ENCODE peak calls at places on chromosome 17, in nine cellular contexts. J is fibroblast of lung, Y is choroid plexus epithelial cell, F is adrenal gland, Z is uterus, R is PC-3, Q is spleen, A is cardiac muscle cell, E is BJ. X is an unnamed sample.

GRCh38 chr17:78369791-78370381 is 8.6 kb upstream of the PGS1 start:
- DNase-seq in J (no peak), Y (no peak), F (no peak), Z (no peak), R (no peak), Q (peak; percentile 58), A (peak; percentile 28), E (no peak), X (no peak)

GRCh38 chr17:30244853-30245385 is 9.4 kb upstream of the SLC6A4 start:
- DNase-seq in J (peak; percentile 71), Y (peak; percentile 37), F (no peak), Z (no peak), R (peak; percentile 50), Q (peak; percentile 14), A (no peak), E (peak; percentile 53), X (no peak)

GRCh38 chr17:30969989-30970680 is 704 bp upstream of the RNF135 start:
- DNase-seq in J (no peak), Y (peak; percentile 18), F (peak; percentile 55), Z (peak; percentile 23), R (peak; percentile 53), Q (no peak), A (peak; percentile 23), E (no peak), X (peak; percentile 33)

GRCh38 chr17:79281803-79282202 is 207.2 kb downstream of the ENGASE start:
- DNase-seq in J (no peak), Y (no peak), F (no peak), Z (no peak), R (no peak), Q (no peak), A (no peak), E (no peak), X (no peak)

GRCh38 chr17:45382982-45383381 is 49.7 kb downstream of the ARHGAP27 start:
- DNase-seq in J (no peak), Y (no peak), F (no peak), Z (no peak), R (no peak), Q (no peak), A (no peak), E (no peak), X (no peak)

GRCh38 chr17:73278465-73279453 is 17.1 kb upstream of the CPSF4L start:
- DNase-seq in J (peak; percentile 13), Y (no peak), F (peak; percentile 93), Z (peak; percentile 63), R (peak; percentile 27), Q (no peak), A (peak; percentile 42), E (no peak), X (no peak)

GRCh38 chr17:4967539-4968165 is at the start of gene SPAG7:
- DNase-seq in J (peak; percentile 97), Y (peak; percentile 99), F (peak; percentile 98), Z (peak; percentile 97), R (peak; percentile 88), Q (peak; percentile 99), A (peak; percentile 99), E (peak; percentile 83), X (peak; percentile 93)

GRCh38 chr17:35612924-35613521 is 25.9 kb downstream of the AP2B1 start:
- DNase-seq in J (peak; percentile 33), Y (peak; percentile 83), F (peak; percentile 84), Z (no peak), R (peak; percentile 48), Q (no peak), A (peak; percentile 73), E (no peak), X (peak; percentile 39)

GRCh38 chr17:65154770-65155589 is 17.8 kb downstream of the RGS9 start:
- DNase-seq in J (peak; percentile 26), Y (peak; percentile 75), F (no peak), Z (no peak), R (peak; percentile 88), Q (no peak), A (no peak), E (no peak), X (no peak)

GRCh38 chr17:58289869-58290268 is 9.1 kb upstream of the MPO start:
- DNase-seq in J (no peak), Y (no peak), F (no peak), Z (no peak), R (peak; percentile 75), Q (no peak), A (no peak), E (no peak), X (no peak)

GRCh38 chr17:31089461-31089860 is 5.3 kb upstream of the NF1 start:
- DNase-seq in J (no peak), Y (no peak), F (no peak), Z (no peak), R (no peak), Q (no peak), A (no peak), E (no peak), X (no peak)

GRCh38 chr17:62150471-62150870 is 85.4 kb upstream of the MED13 start:
- DNase-seq in J (no peak), Y (no peak), F (no peak), Z (no peak), R (no peak), Q (no peak), A (no peak), E (no peak), X (no peak)

GRCh38 chr17:1082579-1082978 is 85.7 kb downstream of the TIMM22 start:
- DNase-seq in J (peak; percentile 83), Y (no peak), F (peak; percentile 83), Z (no peak), R (peak; percentile 88), Q (no peak), A (peak; percentile 54), E (no peak), X (no peak)

GRCh38 chr17:32136856-32137255 is 5.4 kb upstream of the RHOT1 start:
- DNase-seq in J (no peak), Y (no peak), F (no peak), Z (no peak), R (no peak), Q (no peak), A (peak; percentile 17), E (no peak), X (no peak)

GRCh38 chr17:41532947-41533570 is 5.0 kb upstream of the KRT19 start:
- DNase-seq in J (no peak), Y (no peak), F (no peak), Z (no peak), R (no peak), Q (no peak), A (no peak), E (no peak), X (no peak)

GRCh38 chr17:71993363-71993762 is 127.5 kb upstream of the SOX9 start:
- DNase-seq in J (no peak), Y (no peak), F (no peak), Z (no peak), R (no peak), Q (no peak), A (no peak), E (no peak), X (no peak)

GRCh38 chr17:5078106-5079028 is at the start of gene ZFP3:
- DNase-seq in J (peak; percentile 87), Y (peak; percentile 81), F (peak; percentile 91), Z (peak; percentile 78), R (peak; percentile 52), Q (peak; percentile 97), A (peak; percentile 87), E (peak; percentile 23), X (peak; percentile 64)

GRCh38 chr17:79927136-79927661 is 88.0 kb upstream of the CBX4 start:
- DNase-seq in J (no peak), Y (no peak), F (no peak), Z (no peak), R (no peak), Q (no peak), A (no peak), E (no peak), X (no peak)

GRCh38 chr17:2855063-2855600 is 58.9 kb downstream of the RAP1GAP2 start:
- DNase-seq in J (peak; percentile 16), Y (no peak), F (no peak), Z (no peak), R (peak; percentile 42), Q (no peak), A (no peak), E (no peak), X (no peak)

GRCh38 chr17:16287563-16288027 is 65.7 kb downstream of the CENPV start:
- DNase-seq in J (peak; percentile 91), Y (peak; percentile 90), F (peak; percentile 57), Z (no peak), R (peak; percentile 55), Q (no peak), A (peak; percentile 91), E (peak; percentile 35), X (no peak)

GRCh38 chr17:16286947-16287562 is 66.2 kb downstream of the CENPV start:
- DNase-seq in J (no peak), Y (peak; percentile 43), F (no peak), Z (peak; percentile 40), R (no peak), Q (peak; percentile 91), A (peak; percentile 73), E (no peak), X (no peak)

GRCh38 chr17:16285646-16286008 is 67.6 kb downstream of the CENPV start:
- DNase-seq in J (no peak), Y (no peak), F (no peak), Z (no peak), R (no peak), Q (no peak), A (no peak), E (no peak), X (no peak)

GRCh38 chr17:16283705-16284104 is 66.7 kb downstream of the PIGL start:
- DNase-seq in J (peak; percentile 89), Y (peak; percentile 73), F (no peak), Z (no peak), R (peak; percentile 45), Q (no peak), A (peak; percentile 79), E (no peak), X (no peak)

GRCh38 chr17:16286009-16286946 is 67.0 kb downstream of the CENPV start:
- DNase-seq in J (peak; percentile 99), Y (peak; percentile 98), F (peak; percentile 96), Z (peak; percentile 88), R (peak; percentile 99), Q (peak; percentile 93), A (peak; percentile 99), E (peak; percentile 93), X (peak; percentile 71)
- TF ChIP-seq CTCF in J (no peak), Y (no peak), F (no peak), Z (no peak), R (no peak), Q (no peak), A (no peak), E (no peak), X (peak; percentile 7)

GRCh38 chr17:48520631-48521045 is 10.2 kb downstream of the HOXB1 start:
- DNase-seq in J (no peak), Y (no peak), F (no peak), Z (no peak), R (peak; percentile 66), Q (no peak), A (no peak), E (no peak), X (no peak)
- TF ChIP-seq CTCF in J (no peak), Y (no peak), F (no peak), Z (no peak), R (no peak), Q (no peak), A (no peak), E (no peak), X (no peak)

GRCh38 chr17:76736349-76737081 is 616 bp downstream of the SRSF2 start:
- DNase-seq in J (peak; percentile 50), Y (peak; percentile 73), F (peak; percentile 88), Z (peak; percentile 79), R (no peak), Q (peak; percentile 95), A (peak; percentile 80), E (no peak), X (peak; percentile 56)
- TF ChIP-seq CTCF in J (peak; percentile 16), Y (peak; percentile 36), F (peak; percentile 31), Z (peak; percentile 30), R (no peak), Q (no peak), A (peak; percentile 30), E (peak; percentile 33), X (no peak)

GRCh38 chr17:19703106-19703775 is 13.1 kb downstream of the SLC47A2 start:
- DNase-seq in J (no peak), Y (no peak), F (no peak), Z (no peak), R (no peak), Q (no peak), A (peak; percentile 7), E (no peak), X (no peak)
- TF ChIP-seq CTCF in J (no peak), Y (no peak), F (no peak), Z (no peak), R (no peak), Q (no peak), A (no peak), E (no peak), X (no peak)